ENCODE peak calls at places on chromosomes 6 and 20, in six cellular contexts. K is stimulated activated naive CD4-positive, alpha-beta T cell treated with Interleukin-2 at 50 U/mL for 16 hours; X is activated CD4-positive, alpha-beta T cell treated with anti-CD3 and anti-CD28 coated beads for 1 hour; B is left lung; C is epithelial cell of esophagus; D is NK-92 treated with Interleukin-12 subunit alpha and Interleukin-12 subunit beta, amount 100 ng/mL, for 24 hours. L is an unnamed sample.

GRCh38 chr6:113854531-113855499 is 2.3 kb upstream of the MARCKS start:
- DNase-seq in K (no peak), C (peak), X (no peak), D (no peak), B (peak), L (peak)

GRCh38 chr6:34272022-34272926 is 23.5 kb upstream of the SMIM29 start:
- DNase-seq in K (no peak), C (no peak), B (peak), D (no peak), X (no peak), L (no peak)

GRCh38 chr6:135114355-135115145 is 59.9 kb upstream of the HBS1L start:
- DNase-seq in B (no peak), K (peak), C (no peak), D (no peak), X (no peak), L (peak)

GRCh38 chr6:45631396-45631795 is 253.7 kb upstream of the SUPT3H start:
- DNase-seq in D (no peak), K (no peak), B (no peak), X (no peak), C (peak), L (no peak)

GRCh38 chr6:158711264-158711663 is 61.4 kb downstream of the SYTL3 start:
- DNase-seq in K (no peak), D (no peak), C (no peak), X (no peak), B (no peak), L (no peak)

GRCh38 chr6:80143312-80143960 is 37.0 kb downstream of the BCKDHB start:
- DNase-seq in C (peak), X (no peak), K (no peak), B (no peak), D (no peak), L (no peak)

GRCh38 chr6:83250235-83250634 is 57.1 kb downstream of the RWDD2A start:
- DNase-seq in B (no peak), K (no peak), X (no peak), C (no peak), D (no peak), L (no peak)

GRCh38 chr20:8144282-8145245 is 12.5 kb downstream of the PLCB1 start:
- DNase-seq in K (no peak), B (no peak), D (no peak), X (no peak), C (peak), L (no peak)

GRCh38 chr6:133894795-133895401 is 6.0 kb downstream of the TCF21 start:
- DNase-seq in X (no peak), B (no peak), K (no peak), D (no peak), C (no peak), L (no peak)

GRCh38 chr20:60117040-60117439 is 158.8 kb downstream of the CDH26 start:
- DNase-seq in C (no peak), D (no peak), X (no peak), K (no peak), B (no peak), L (no peak)

GRCh38 chr6:26230336-26230735 is 134.7 kb upstream of the BTN3A2 start:
- DNase-seq in C (no peak), K (no peak), B (no peak), X (no peak), D (no peak), L (no peak)

GRCh38 chr6:150876598-150876997 is 11.1 kb downstream of the MTHFD1L start:
- DNase-seq in C (no peak), B (no peak), D (no peak), X (no peak), K (no peak), L (no peak)

GRCh38 chr20:36084897-36085617 is 69.5 kb upstream of the EPB41L1 start:
- DNase-seq in C (peak), K (no peak), B (no peak), X (no peak), D (no peak), L (no peak)

GRCh38 chr6:26104457-26105108 is 17.4 kb downstream of the HFE start:
- DNase-seq in B (no peak), K (no peak), D (peak), C (no peak), X (no peak), L (peak)

GRCh38 chr6:142846883-142847287 is 98.1 kb downstream of the HIVEP2 start:
- DNase-seq in K (no peak), X (no peak), C (peak), B (no peak), D (no peak), L (no peak)

GRCh38 chr20:63696311-63696627 is 183 bp upstream of the TNFRSF6B start:
- DNase-seq in X (no peak), D (no peak), B (peak), K (no peak), C (peak), L (peak)

GRCh38 chr6:129575378-129576118 is 134.4 kb downstream of the ARHGAP18 start:
- DNase-seq in K (no peak), X (no peak), D (no peak), C (peak), B (no peak), L (peak)

L was measured in NAMALWA.